ENCODE peak calls at places on chromosomes 6 and 20, in four cellular contexts. One of them, this sample, is unnamed.

GRCh38 chr20:56617489-56617888 is 11.6 kb upstream of the TFAP2C start:
- DNase-seq in astrocyte of the spinal cord: no peak
- DNase-seq in iris pigment epithelial cell: no peak
- DNase-seq in NCI-H345: no peak
- DNase-seq in this sample: no peak

GRCh38 chr6:15026832-15027231 is 219.0 kb upstream of the JARID2 start:
- DNase-seq in astrocyte of the spinal cord: peak
- DNase-seq in iris pigment epithelial cell: peak
- DNase-seq in NCI-H345: no peak
- DNase-seq in this sample: peak

GRCh38 chr6:11389977-11390376 is 147.6 kb upstream of the TMEM170B start:
- DNase-seq in astrocyte of the spinal cord: no peak
- DNase-seq in iris pigment epithelial cell: no peak
- DNase-seq in NCI-H345: no peak
- DNase-seq in this sample: no peak

GRCh38 chr6:109527989-109528388 is 45.0 kb upstream of the ZBTB24 start:
- DNase-seq in astrocyte of the spinal cord: no peak
- DNase-seq in iris pigment epithelial cell: no peak
- DNase-seq in NCI-H345: peak
- DNase-seq in this sample: no peak

GRCh38 chr20:48614593-48615274 is 213.1 kb downstream of the PREX1 start:
- DNase-seq in astrocyte of the spinal cord: no peak
- DNase-seq in iris pigment epithelial cell: no peak
- DNase-seq in NCI-H345: no peak
- DNase-seq in this sample: no peak

GRCh38 chr6:4756247-4756646 is 20.0 kb upstream of the CDYL start:
- DNase-seq in astrocyte of the spinal cord: no peak
- DNase-seq in iris pigment epithelial cell: no peak
- DNase-seq in NCI-H345: no peak
- DNase-seq in this sample: no peak

GRCh38 chr20:22866757-22867425 is 168.2 kb upstream of the SSTR4 start:
- DNase-seq in astrocyte of the spinal cord: peak
- DNase-seq in iris pigment epithelial cell: peak
- DNase-seq in NCI-H345: no peak
- DNase-seq in this sample: no peak

GRCh38 chr6:163661271-163661671 is 246.8 kb downstream of the QKI start:
- DNase-seq in astrocyte of the spinal cord: no peak
- DNase-seq in iris pigment epithelial cell: no peak
- DNase-seq in NCI-H345: no peak
- DNase-seq in this sample: no peak

GRCh38 chr6:153056308-153056707 is 53.8 kb upstream of the MTRF1L start:
- DNase-seq in astrocyte of the spinal cord: no peak
- DNase-seq in iris pigment epithelial cell: no peak
- DNase-seq in NCI-H345: no peak
- DNase-seq in this sample: no peak

GRCh38 chr6:129651291-129651691 is 58.7 kb downstream of the ARHGAP18 start:
- DNase-seq in astrocyte of the spinal cord: no peak
- DNase-seq in iris pigment epithelial cell: peak
- DNase-seq in NCI-H345: no peak
- DNase-seq in this sample: no peak

GRCh38 chr20:43669332-43669731 is 2.4 kb downstream of the MYBL2 start:
- DNase-seq in astrocyte of the spinal cord: peak
- DNase-seq in iris pigment epithelial cell: peak
- DNase-seq in NCI-H345: no peak
- DNase-seq in this sample: no peak

GRCh38 chr6:123668063-123668462 is 31.3 kb upstream of the TRDN start:
- DNase-seq in astrocyte of the spinal cord: no peak
- DNase-seq in iris pigment epithelial cell: no peak
- DNase-seq in NCI-H345: no peak
- DNase-seq in this sample: no peak

GRCh38 chr6:165376100-165376499 is 66.7 kb upstream of the C6orf118 start:
- DNase-seq in astrocyte of the spinal cord: no peak
- DNase-seq in iris pigment epithelial cell: no peak
- DNase-seq in NCI-H345: no peak
- DNase-seq in this sample: no peak

GRCh38 chr6:7542065-7542877 is 800 bp downstream of the DSP start:
- DNase-seq in astrocyte of the spinal cord: peak
- DNase-seq in iris pigment epithelial cell: no peak
- DNase-seq in NCI-H345: no peak
- DNase-seq in this sample: no peak

GRCh38 chr6:75532521-75532920 is 38.9 kb upstream of the FILIP1 start:
- DNase-seq in astrocyte of the spinal cord: peak
- DNase-seq in iris pigment epithelial cell: peak
- DNase-seq in NCI-H345: no peak
- DNase-seq in this sample: no peak

GRCh38 chr6:83221302-83221701 is 28.1 kb downstream of the RWDD2A start:
- DNase-seq in astrocyte of the spinal cord: no peak
- DNase-seq in iris pigment epithelial cell: peak
- DNase-seq in NCI-H345: no peak
- DNase-seq in this sample: no peak